ENCODE peak calls at places on chromosomes 12 and 14, in eight cellular contexts. One of them, this sample, is unnamed.
A peak's percentile ranks its signal among the peaks of the same experiment; 100 is the strongest.

GRCh38 chr12:79073506-79073905 is 208.9 kb downstream of the SYT1 start:
- DNase-seq in effector memory CD4-positive, alpha-beta T cell: no peak
- DNase-seq in AG04450: no peak
- DNase-seq in suprapubic skin: no peak
- DNase-seq in right cardiac atrium: no peak
- DNase-seq in neuronal stem cell: no peak
- DNase-seq in aorta: no peak
- DNase-seq in fibroblast of lung: no peak
- DNase-seq in this sample: no peak

GRCh38 chr12:19131020-19131431 is 1.5 kb downstream of the PLEKHA5 start:
- DNase-seq in effector memory CD4-positive, alpha-beta T cell: no peak
- DNase-seq in AG04450: peak; percentile 27
- DNase-seq in suprapubic skin: no peak
- DNase-seq in right cardiac atrium: no peak
- DNase-seq in neuronal stem cell: peak; percentile 15
- DNase-seq in aorta: no peak
- DNase-seq in fibroblast of lung: peak; percentile 78
- DNase-seq in this sample: no peak

GRCh38 chr14:102583726-102584125 is 8.7 kb upstream of the RCOR1 start:
- DNase-seq in effector memory CD4-positive, alpha-beta T cell: no peak
- DNase-seq in AG04450: no peak
- DNase-seq in suprapubic skin: no peak
- DNase-seq in right cardiac atrium: no peak
- DNase-seq in neuronal stem cell: no peak
- DNase-seq in aorta: no peak
- DNase-seq in fibroblast of lung: no peak
- DNase-seq in this sample: no peak

GRCh38 chr12:54475542-54475941 is 2.1 kb upstream of the GTSF1 start:
- DNase-seq in effector memory CD4-positive, alpha-beta T cell: no peak
- DNase-seq in AG04450: no peak
- DNase-seq in suprapubic skin: no peak
- DNase-seq in right cardiac atrium: no peak
- DNase-seq in neuronal stem cell: no peak
- DNase-seq in aorta: no peak
- DNase-seq in fibroblast of lung: peak; percentile 64
- DNase-seq in this sample: no peak

GRCh38 chr14:100827751-100828447 is 2.0 kb downstream of the MEG3 start:
- DNase-seq in effector memory CD4-positive, alpha-beta T cell: no peak
- DNase-seq in AG04450: peak; percentile 46
- DNase-seq in suprapubic skin: no peak
- DNase-seq in right cardiac atrium: no peak
- DNase-seq in neuronal stem cell: no peak
- DNase-seq in aorta: no peak
- DNase-seq in fibroblast of lung: peak; percentile 77
- DNase-seq in this sample: no peak

GRCh38 chr14:66487159-66487558 is 988 bp downstream of the CCDC196 start:
- DNase-seq in effector memory CD4-positive, alpha-beta T cell: no peak
- DNase-seq in AG04450: no peak
- DNase-seq in suprapubic skin: no peak
- DNase-seq in right cardiac atrium: no peak
- DNase-seq in neuronal stem cell: no peak
- DNase-seq in aorta: no peak
- DNase-seq in fibroblast of lung: no peak
- DNase-seq in this sample: no peak

GRCh38 chr14:29821665-29822429 is 105.8 kb downstream of the PRKD1 start:
- DNase-seq in effector memory CD4-positive, alpha-beta T cell: no peak
- DNase-seq in AG04450: no peak
- DNase-seq in suprapubic skin: no peak
- DNase-seq in right cardiac atrium: no peak
- DNase-seq in neuronal stem cell: no peak
- DNase-seq in aorta: no peak
- DNase-seq in fibroblast of lung: no peak
- DNase-seq in this sample: no peak

GRCh38 chr12:6936642-6937480 is 6.8 kb upstream of the RNU7-1 start:
- DNase-seq in effector memory CD4-positive, alpha-beta T cell: no peak
- DNase-seq in AG04450: no peak
- DNase-seq in suprapubic skin: no peak
- DNase-seq in right cardiac atrium: peak; percentile 50
- DNase-seq in neuronal stem cell: no peak
- DNase-seq in aorta: no peak
- DNase-seq in fibroblast of lung: no peak
- DNase-seq in this sample: peak; percentile 57

GRCh38 chr14:104239866-104240301 is 101.5 kb downstream of the KIF26A start:
- DNase-seq in effector memory CD4-positive, alpha-beta T cell: no peak
- DNase-seq in AG04450: no peak
- DNase-seq in suprapubic skin: peak; percentile 59
- DNase-seq in right cardiac atrium: no peak
- DNase-seq in neuronal stem cell: no peak
- DNase-seq in aorta: no peak
- DNase-seq in fibroblast of lung: no peak
- DNase-seq in this sample: no peak

GRCh38 chr12:2804390-2805145 is 7.9 kb upstream of the ITFG2 start:
- DNase-seq in effector memory CD4-positive, alpha-beta T cell: no peak
- DNase-seq in AG04450: no peak
- DNase-seq in suprapubic skin: no peak
- DNase-seq in right cardiac atrium: peak; percentile 70
- DNase-seq in neuronal stem cell: no peak
- DNase-seq in aorta: no peak
- DNase-seq in fibroblast of lung: peak; percentile 73
- DNase-seq in this sample: no peak

GRCh38 chr14:48125654-48126053 is 450.2 kb upstream of the MDGA2 start:
- DNase-seq in effector memory CD4-positive, alpha-beta T cell: no peak
- DNase-seq in AG04450: no peak
- DNase-seq in suprapubic skin: no peak
- DNase-seq in right cardiac atrium: no peak
- DNase-seq in neuronal stem cell: peak; percentile 61
- DNase-seq in aorta: no peak
- DNase-seq in fibroblast of lung: no peak
- DNase-seq in this sample: no peak

GRCh38 chr12:124621296-124621660 is 53.9 kb upstream of the NCOR2 start:
- DNase-seq in effector memory CD4-positive, alpha-beta T cell: no peak
- DNase-seq in AG04450: no peak
- DNase-seq in suprapubic skin: peak; percentile 91
- DNase-seq in right cardiac atrium: peak; percentile 79
- DNase-seq in neuronal stem cell: no peak
- DNase-seq in aorta: peak; percentile 90
- DNase-seq in fibroblast of lung: peak; percentile 27
- DNase-seq in this sample: no peak

GRCh38 chr12:92561543-92561899 is 141.3 kb upstream of the PLEKHG7 start:
- DNase-seq in effector memory CD4-positive, alpha-beta T cell: no peak
- DNase-seq in AG04450: peak; percentile 79
- DNase-seq in suprapubic skin: no peak
- DNase-seq in right cardiac atrium: peak; percentile 38
- DNase-seq in neuronal stem cell: no peak
- DNase-seq in aorta: no peak
- DNase-seq in fibroblast of lung: peak; percentile 99
- DNase-seq in this sample: no peak

GRCh38 chr12:62832027-62832426 is 102.9 kb downstream of the PPM1H start:
- DNase-seq in effector memory CD4-positive, alpha-beta T cell: no peak
- DNase-seq in AG04450: no peak
- DNase-seq in suprapubic skin: no peak
- DNase-seq in right cardiac atrium: no peak
- DNase-seq in neuronal stem cell: no peak
- DNase-seq in aorta: no peak
- DNase-seq in fibroblast of lung: no peak
- DNase-seq in this sample: no peak

GRCh38 chr12:62827855-62828254 is 107.1 kb downstream of the PPM1H start:
- DNase-seq in effector memory CD4-positive, alpha-beta T cell: no peak
- DNase-seq in AG04450: no peak
- DNase-seq in suprapubic skin: no peak
- DNase-seq in right cardiac atrium: no peak
- DNase-seq in neuronal stem cell: no peak
- DNase-seq in aorta: no peak
- DNase-seq in fibroblast of lung: no peak
- DNase-seq in this sample: no peak

GRCh38 chr12:62832528-62832927 is 102.4 kb downstream of the PPM1H start:
- DNase-seq in effector memory CD4-positive, alpha-beta T cell: no peak
- DNase-seq in AG04450: no peak
- DNase-seq in suprapubic skin: no peak
- DNase-seq in right cardiac atrium: no peak
- DNase-seq in neuronal stem cell: no peak
- DNase-seq in aorta: no peak
- DNase-seq in fibroblast of lung: no peak
- DNase-seq in this sample: no peak

GRCh38 chr12:62827042-62827441 is 107.9 kb downstream of the PPM1H start:
- DNase-seq in effector memory CD4-positive, alpha-beta T cell: no peak
- DNase-seq in AG04450: no peak
- DNase-seq in suprapubic skin: no peak
- DNase-seq in right cardiac atrium: no peak
- DNase-seq in neuronal stem cell: no peak
- DNase-seq in aorta: no peak
- DNase-seq in fibroblast of lung: no peak
- DNase-seq in this sample: no peak
- H3K4me3 ChIP-seq in effector memory CD4-positive, alpha-beta T cell: no peak overlapping the region
- H3K4me3 ChIP-seq in AG04450: no peak overlapping the region
- H3K4me3 ChIP-seq in suprapubic skin: no peak overlapping the region
- H3K4me3 ChIP-seq in right cardiac atrium: no peak overlapping the region
- H3K4me3 ChIP-seq in neuronal stem cell: no peak overlapping the region
- H3K4me3 ChIP-seq in aorta: no peak overlapping the region
- H3K4me3 ChIP-seq in fibroblast of lung: no peak overlapping the region
- H3K4me3 ChIP-seq in this sample: no peak overlapping the region

GRCh38 chr14:105858676-105859025 is 332.3 kb downstream of the TMEM121 start:
- DNase-seq in effector memory CD4-positive, alpha-beta T cell: no peak
- DNase-seq in AG04450: no peak
- DNase-seq in suprapubic skin: no peak
- DNase-seq in right cardiac atrium: no peak
- DNase-seq in neuronal stem cell: no peak
- DNase-seq in aorta: peak; percentile 45
- DNase-seq in fibroblast of lung: no peak
- DNase-seq in this sample: peak; percentile 54
- H3K9me3 ChIP-seq in effector memory CD4-positive, alpha-beta T cell: no peaks in the 10 kb centered on the region
- H3K9me3 ChIP-seq in AG04450: peaks cover 94% of the 10 kb centered on the region
- H3K9me3 ChIP-seq in suprapubic skin: no peaks in the 10 kb centered on the region
- H3K9me3 ChIP-seq in right cardiac atrium: no peaks in the 10 kb centered on the region
- H3K9me3 ChIP-seq in neuronal stem cell: no peaks in the 10 kb centered on the region
- H3K9me3 ChIP-seq in aorta: no peaks in the 10 kb centered on the region
- H3K9me3 ChIP-seq in fibroblast of lung: no peaks in the 10 kb centered on the region
- H3K9me3 ChIP-seq in this sample: no peaks in the 10 kb centered on the region

GRCh38 chr12:55912908-55913307 is 14.8 kb downstream of the PYM1 start:
- DNase-seq in effector memory CD4-positive, alpha-beta T cell: no peak
- DNase-seq in AG04450: no peak
- DNase-seq in suprapubic skin: no peak
- DNase-seq in right cardiac atrium: no peak
- DNase-seq in neuronal stem cell: no peak
- DNase-seq in aorta: no peak
- DNase-seq in fibroblast of lung: no peak
- DNase-seq in this sample: no peak

GRCh38 chr12:55909513-55909884 is 18.2 kb downstream of the PYM1 start:
- DNase-seq in effector memory CD4-positive, alpha-beta T cell: no peak
- DNase-seq in AG04450: no peak
- DNase-seq in suprapubic skin: no peak
- DNase-seq in right cardiac atrium: no peak
- DNase-seq in neuronal stem cell: no peak
- DNase-seq in aorta: no peak
- DNase-seq in fibroblast of lung: no peak
- DNase-seq in this sample: no peak

GRCh38 chr12:55915481-55915856 is 12.2 kb downstream of the PYM1 start:
- DNase-seq in effector memory CD4-positive, alpha-beta T cell: no peak
- DNase-seq in AG04450: no peak
- DNase-seq in suprapubic skin: no peak
- DNase-seq in right cardiac atrium: no peak
- DNase-seq in neuronal stem cell: no peak
- DNase-seq in aorta: no peak
- DNase-seq in fibroblast of lung: no peak
- DNase-seq in this sample: no peak
- H3K27ac ChIP-seq in effector memory CD4-positive, alpha-beta T cell: no peak overlapping the region
- H3K27ac ChIP-seq in AG04450: no peak overlapping the region
- H3K27ac ChIP-seq in suprapubic skin: no peak overlapping the region
- H3K27ac ChIP-seq in right cardiac atrium: no peak overlapping the region
- H3K27ac ChIP-seq in neuronal stem cell: no peak overlapping the region
- H3K27ac ChIP-seq in aorta: no peak overlapping the region
- H3K27ac ChIP-seq in fibroblast of lung: no peak overlapping the region
- H3K27ac ChIP-seq in this sample: peak overlapping the region; percentile 25

GRCh38 chr12:89951050-89951693 is 242.5 kb upstream of the ATP2B1 start:
- DNase-seq in effector memory CD4-positive, alpha-beta T cell: no peak
- DNase-seq in AG04450: no peak
- DNase-seq in suprapubic skin: no peak
- DNase-seq in right cardiac atrium: no peak
- DNase-seq in neuronal stem cell: no peak
- DNase-seq in aorta: no peak
- DNase-seq in fibroblast of lung: peak; percentile 30
- DNase-seq in this sample: no peak
- H3K4me3 ChIP-seq in effector memory CD4-positive, alpha-beta T cell: no peak overlapping the region
- H3K4me3 ChIP-seq in AG04450: no peak overlapping the region
- H3K4me3 ChIP-seq in suprapubic skin: no peak overlapping the region
- H3K4me3 ChIP-seq in right cardiac atrium: no peak overlapping the region
- H3K4me3 ChIP-seq in neuronal stem cell: no peak overlapping the region
- H3K4me3 ChIP-seq in aorta: no peak overlapping the region
- H3K4me3 ChIP-seq in fibroblast of lung: no peak overlapping the region
- H3K4me3 ChIP-seq in this sample: peak overlapping the region; percentile 65